ENCODE peak calls at places on chromosomes 5 and 9, in six cellular contexts. One of them, this sample, is unnamed.

GRCh38 chr9:109453210-109453842 is 44.8 kb downstream of the PTPN3 start:
- DNase-seq in T-helper 17 cell: no peak
- DNase-seq in psoas muscle: no peak
- DNase-seq in NCI-H446: no peak
- DNase-seq in fibroblast of the conjunctiva: peak
- DNase-seq in activated T-helper 1 cell treated with Interleukin-2 at 50 U/mL for 16 hours: no peak
- DNase-seq in this sample: peak

GRCh38 chr9:81574399-81574798 is 114.9 kb downstream of the TLE1 start:
- DNase-seq in T-helper 17 cell: no peak
- DNase-seq in psoas muscle: no peak
- DNase-seq in NCI-H446: no peak
- DNase-seq in fibroblast of the conjunctiva: no peak
- DNase-seq in activated T-helper 1 cell treated with Interleukin-2 at 50 U/mL for 16 hours: no peak
- DNase-seq in this sample: no peak

GRCh38 chr9:131669234-131670172 is 70.4 kb downstream of the RAPGEF1 start:
- DNase-seq in T-helper 17 cell: no peak
- DNase-seq in psoas muscle: no peak
- DNase-seq in NCI-H446: no peak
- DNase-seq in fibroblast of the conjunctiva: no peak
- DNase-seq in activated T-helper 1 cell treated with Interleukin-2 at 50 U/mL for 16 hours: no peak
- DNase-seq in this sample: no peak

GRCh38 chr5:151886741-151887261 is 37.9 kb downstream of the GLRA1 start:
- DNase-seq in T-helper 17 cell: no peak
- DNase-seq in psoas muscle: no peak
- DNase-seq in NCI-H446: peak
- DNase-seq in fibroblast of the conjunctiva: no peak
- DNase-seq in activated T-helper 1 cell treated with Interleukin-2 at 50 U/mL for 16 hours: no peak
- DNase-seq in this sample: no peak

GRCh38 chr9:16337322-16338029 is 533.0 kb downstream of the BNC2 start:
- DNase-seq in T-helper 17 cell: no peak
- DNase-seq in psoas muscle: no peak
- DNase-seq in NCI-H446: no peak
- DNase-seq in fibroblast of the conjunctiva: peak
- DNase-seq in activated T-helper 1 cell treated with Interleukin-2 at 50 U/mL for 16 hours: no peak
- DNase-seq in this sample: peak

GRCh38 chr5:180006116-180006515 is 65.4 kb downstream of the RNF130 start:
- DNase-seq in T-helper 17 cell: no peak
- DNase-seq in psoas muscle: no peak
- DNase-seq in NCI-H446: no peak
- DNase-seq in fibroblast of the conjunctiva: no peak
- DNase-seq in activated T-helper 1 cell treated with Interleukin-2 at 50 U/mL for 16 hours: no peak
- DNase-seq in this sample: no peak

GRCh38 chr5:120958877-120959485 is 494.9 kb downstream of the PRR16 start:
- DNase-seq in T-helper 17 cell: no peak
- DNase-seq in psoas muscle: no peak
- DNase-seq in NCI-H446: no peak
- DNase-seq in fibroblast of the conjunctiva: no peak
- DNase-seq in activated T-helper 1 cell treated with Interleukin-2 at 50 U/mL for 16 hours: no peak
- DNase-seq in this sample: no peak

GRCh38 chr5:79488775-79489174 is 25.2 kb downstream of the HOMER1 start:
- DNase-seq in T-helper 17 cell: no peak
- DNase-seq in psoas muscle: no peak
- DNase-seq in NCI-H446: no peak
- DNase-seq in fibroblast of the conjunctiva: no peak
- DNase-seq in activated T-helper 1 cell treated with Interleukin-2 at 50 U/mL for 16 hours: no peak
- DNase-seq in this sample: peak

GRCh38 chr5:95530441-95530840 is 24.3 kb downstream of the SKIC3 start:
- DNase-seq in T-helper 17 cell: no peak
- DNase-seq in psoas muscle: no peak
- DNase-seq in NCI-H446: no peak
- DNase-seq in fibroblast of the conjunctiva: peak
- DNase-seq in activated T-helper 1 cell treated with Interleukin-2 at 50 U/mL for 16 hours: no peak
- DNase-seq in this sample: peak

GRCh38 chr5:114089247-114089646 is 272.6 kb upstream of the KCNN2 start:
- DNase-seq in T-helper 17 cell: no peak
- DNase-seq in psoas muscle: no peak
- DNase-seq in NCI-H446: no peak
- DNase-seq in fibroblast of the conjunctiva: no peak
- DNase-seq in activated T-helper 1 cell treated with Interleukin-2 at 50 U/mL for 16 hours: no peak
- DNase-seq in this sample: no peak

GRCh38 chr9:35658894-35659220 is 765 bp downstream of the CCDC107 start:
- DNase-seq in T-helper 17 cell: no peak
- DNase-seq in psoas muscle: peak
- DNase-seq in NCI-H446: no peak
- DNase-seq in fibroblast of the conjunctiva: no peak
- DNase-seq in activated T-helper 1 cell treated with Interleukin-2 at 50 U/mL for 16 hours: no peak
- DNase-seq in this sample: peak

GRCh38 chr5:43638556-43638955 is 35.6 kb downstream of the NNT start:
- DNase-seq in T-helper 17 cell: no peak
- DNase-seq in psoas muscle: no peak
- DNase-seq in NCI-H446: no peak
- DNase-seq in fibroblast of the conjunctiva: no peak
- DNase-seq in activated T-helper 1 cell treated with Interleukin-2 at 50 U/mL for 16 hours: no peak
- DNase-seq in this sample: no peak

GRCh38 chr9:81256368-81256767 is 433.0 kb downstream of the TLE1 start:
- DNase-seq in T-helper 17 cell: no peak
- DNase-seq in psoas muscle: no peak
- DNase-seq in NCI-H446: no peak
- DNase-seq in fibroblast of the conjunctiva: no peak
- DNase-seq in activated T-helper 1 cell treated with Interleukin-2 at 50 U/mL for 16 hours: no peak
- DNase-seq in this sample: no peak